ENCODE peak calls at places on chromosomes 16 and 17, in four cellular contexts. C is adrenal gland, Q is testis, G is endothelial cell of umbilical vein. A is an unnamed sample.

GRCh38 chr17:49357516-49357915 is 4.5 kb downstream of the ZNF652 start:
- DNase-seq in C (no peak), Q (no peak), G (no peak), A (no peak)

GRCh38 chr16:57089406-57089805 is 3.0 kb upstream of the CPNE2 start:
- DNase-seq in C (no peak), Q (no peak), G (no peak), A (no peak)

GRCh38 chr17:39823407-39824054 is 40.6 kb downstream of the IKZF3 start:
- DNase-seq in C (no peak), Q (no peak), G (no peak), A (no peak)

GRCh38 chr16:4179020-4179419 is 62.8 kb upstream of the ADCY9 start:
- DNase-seq in C (no peak), Q (no peak), G (no peak), A (no peak)

GRCh38 chr17:79915850-79916430 is 76.7 kb upstream of the CBX4 start:
- DNase-seq in C (no peak), Q (no peak), G (no peak), A (no peak)

GRCh38 chr16:12063435-12063834 is 86.9 kb downstream of the SNX29 start:
- DNase-seq in C (no peak), Q (no peak), G (no peak), A (no peak)

GRCh38 chr17:78665952-78666920 is 89.0 kb upstream of the DNAH17 start:
- DNase-seq in C (no peak), Q (no peak), G (peak; percentile 94), A (no peak)

GRCh38 chr17:59370580-59371299 is 39.3 kb downstream of the YPEL2 start:
- DNase-seq in C (no peak), Q (no peak), G (peak; percentile 28), A (no peak)

GRCh38 chr17:58224315-58224714 is 5.3 kb upstream of the MKS1 start:
- DNase-seq in C (no peak), Q (no peak), G (peak; percentile 4), A (no peak)

GRCh38 chr16:23283571-23283970 is 18.5 kb upstream of the SCNN1B start:
- DNase-seq in C (no peak), Q (no peak), G (no peak), A (no peak)

GRCh38 chr17:71910002-71910401 is 210.8 kb upstream of the SOX9 start:
- DNase-seq in C (no peak), Q (no peak), G (no peak), A (no peak)

GRCh38 chr16:67959930-67960329 is 8.5 kb downstream of the SLC12A4 start:
- DNase-seq in C (no peak), Q (no peak), G (no peak), A (no peak)
- H3K27ac ChIP-seq in C (peak overlapping the region; percentile 3), Q (no peak overlapping the region), G (no peak overlapping the region), A (peak overlapping the region; percentile 63)

DNA sequence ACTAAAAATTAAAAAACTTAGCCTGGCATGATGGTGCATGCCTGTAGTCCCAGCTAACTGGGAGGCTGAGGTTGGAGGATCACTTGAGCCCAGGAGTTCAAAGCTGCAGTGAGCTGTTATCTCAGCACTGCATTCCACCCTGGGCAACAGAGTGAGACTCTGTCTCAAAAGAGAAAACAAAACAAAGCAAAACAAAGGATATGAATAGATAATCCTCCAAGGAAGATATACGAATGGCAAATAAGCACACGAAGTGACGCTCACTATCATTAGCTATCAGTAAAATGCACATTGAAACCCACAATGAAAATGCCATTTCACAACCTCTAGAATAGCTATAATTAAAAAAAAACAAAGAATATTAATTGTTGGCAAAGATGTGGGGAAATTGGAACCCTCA is 386.2 kb upstream of the CCL2 start:
- DNase-seq in C (no peak), Q (no peak), G (no peak), A (peak; percentile 61)
- TF ChIP-seq CTCF in C (no peak), Q (no peak), G (no peak), A (no peak)

GRCh38 chr17:16989230-16989952 is 17.5 kb upstream of the TNFRSF13B start:
- DNase-seq in C (no peak), Q (no peak), G (no peak), A (no peak)
- TF ChIP-seq POLR2A in C (no peak), Q (no peak), G (no peak), A (no peak)

DNA sequence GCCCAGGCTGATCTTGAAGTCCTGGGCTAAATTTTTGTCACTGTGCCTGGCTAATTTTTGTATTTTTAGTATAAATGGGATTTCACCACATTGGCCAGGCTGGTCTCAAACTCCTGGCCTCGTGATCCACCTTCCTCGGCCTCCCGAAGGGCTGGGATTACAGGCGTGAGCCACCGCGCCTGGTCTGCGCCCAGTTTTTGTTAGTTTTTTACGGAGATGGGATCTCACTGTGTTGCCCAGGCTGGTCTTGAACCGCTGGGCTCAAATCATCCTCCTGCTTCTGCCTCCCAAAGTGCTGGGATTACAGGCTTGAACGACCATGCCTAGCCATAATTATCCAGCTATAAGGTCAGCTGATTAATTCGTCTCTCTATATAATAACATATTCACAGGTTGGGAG is 2.7 kb upstream of the CEMP1 start:
- DNase-seq in C (peak; percentile 15), Q (no peak), G (no peak), A (no peak)
- H3K27ac ChIP-seq in C (no peak overlapping the region), Q (no peak overlapping the region), G (no peak overlapping the region), A (no peak overlapping the region)

DNA sequence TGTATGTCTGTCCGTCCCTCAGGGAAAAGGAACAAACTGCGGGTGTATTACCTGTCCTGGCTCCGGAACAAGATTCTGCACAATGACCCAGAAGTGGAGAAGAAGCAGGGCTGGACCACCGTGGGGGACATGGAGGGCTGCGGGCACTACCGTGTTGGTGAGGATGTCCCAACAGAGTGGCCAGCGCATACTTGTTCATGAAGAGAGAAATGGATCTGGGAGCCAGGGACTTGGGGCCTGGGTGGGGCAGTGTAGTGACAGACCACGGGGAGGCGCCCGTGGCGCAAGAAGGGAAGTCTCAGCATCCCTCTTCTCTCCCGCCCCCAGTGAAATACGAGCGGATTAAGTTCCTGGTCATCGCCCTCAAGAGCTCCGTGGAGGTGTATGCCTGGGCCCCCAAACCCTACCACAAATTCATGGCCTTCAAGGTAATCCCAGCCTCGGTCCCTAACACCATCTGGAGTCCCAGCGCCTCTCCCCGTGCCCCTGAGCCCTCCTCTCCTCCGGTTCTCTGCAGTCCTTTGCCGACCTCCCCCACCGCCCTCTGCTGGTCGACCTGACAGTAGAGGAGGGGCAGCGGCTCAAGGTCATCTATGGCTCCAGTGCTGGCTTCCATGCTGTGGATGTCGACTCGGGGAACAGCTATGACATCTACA is 3.5 kb upstream of the C17orf107 start:
- DNase-seq in C (no peak), Q (no peak), G (no peak), A (no peak)
- TF ChIP-seq CTCF in C (no peak), Q (no peak), G (no peak), A (no peak)

GRCh38 chr16:87459027-87459426 is 33.8 kb downstream of the ZCCHC14 start:
- DNase-seq in C (no peak), Q (no peak), G (no peak), A (no peak)

GRCh38 chr16:87460936-87461335 is 31.9 kb downstream of the ZCCHC14 start:
- DNase-seq in C (no peak), Q (no peak), G (no peak), A (no peak)

GRCh38 chr16:87459833-87460232 is 33.0 kb downstream of the ZCCHC14 start:
- DNase-seq in C (no peak), Q (no peak), G (no peak), A (no peak)

GRCh38 chr16:87463722-87464690 is 28.8 kb downstream of the ZCCHC14 start:
- DNase-seq in C (no peak), Q (peak; percentile 42), G (peak; percentile 96), A (no peak)

DNA sequence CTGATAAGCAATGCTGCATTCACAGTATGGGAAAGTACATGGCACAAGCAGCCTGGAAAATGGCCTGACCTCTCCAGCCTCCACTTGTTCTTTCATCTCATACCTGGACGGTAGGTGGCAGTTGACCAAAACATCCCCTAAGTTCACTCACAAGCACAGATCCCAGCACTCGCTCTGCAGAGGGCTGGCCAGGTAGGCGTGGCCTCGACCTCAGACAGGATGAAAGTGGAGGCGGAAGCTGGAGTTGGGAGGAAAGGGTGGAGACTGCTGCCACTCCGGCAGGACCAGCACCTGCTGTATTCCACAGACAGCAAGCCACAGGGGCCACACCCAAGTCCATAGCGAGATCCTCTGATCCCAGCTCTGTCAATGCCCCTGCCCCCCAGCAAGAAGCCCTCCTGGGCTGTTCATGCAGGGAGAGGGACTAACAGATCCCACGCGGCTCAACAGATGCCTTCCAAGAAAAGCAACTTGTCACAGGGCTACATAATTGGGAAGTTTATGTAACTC is 31.3 kb downstream of the ZCCHC14 start:
- DNase-seq in C (peak; percentile 62), Q (peak; percentile 84), G (peak; percentile 77), A (no peak)
- TF ChIP-seq POLR2A in C (peak; percentile 62), Q (no peak), G (no peak), A (no peak)

DNA sequence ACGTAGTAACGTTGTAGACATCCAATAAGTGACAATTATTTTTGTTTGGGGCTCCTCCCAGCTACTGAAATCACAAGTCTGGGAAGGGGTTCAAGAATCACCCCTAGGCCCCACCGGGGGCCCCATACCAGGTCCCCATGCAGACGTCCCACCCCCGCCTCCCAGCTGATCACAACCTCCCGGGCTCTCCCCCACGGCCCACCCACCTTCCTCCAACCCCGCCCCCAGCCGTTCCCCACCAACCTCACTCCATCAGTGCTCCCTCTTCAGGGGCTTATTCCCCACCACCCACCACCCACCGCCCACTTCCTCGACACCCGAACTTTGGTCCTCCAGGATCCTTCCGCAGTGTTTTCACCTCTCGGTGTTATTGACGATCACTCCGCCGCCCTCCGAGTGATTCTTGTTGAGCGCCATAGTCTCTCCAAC is 240 bp downstream of the WBP2 start:
- DNase-seq in C (no peak), Q (no peak), G (no peak), A (no peak)
- H3K27ac ChIP-seq in C (peak overlapping the region; percentile 91), Q (peak overlapping the region; percentile 96), G (peak overlapping the region; percentile 89), A (peak overlapping the region; percentile 98)

GRCh38 chr16:27918755-27919154 is 144.8 kb downstream of the GSG1L start:
- DNase-seq in C (no peak), Q (peak; percentile 30), G (no peak), A (no peak)

GRCh38 chr16:27917953-27918352 is 145.6 kb downstream of the GSG1L start:
- DNase-seq in C (no peak), Q (no peak), G (no peak), A (no peak)

GRCh38 chr16:27922433-27922832 is 141.1 kb downstream of the GSG1L start:
- DNase-seq in C (no peak), Q (no peak), G (no peak), A (no peak)

GRCh38 chr16:27921134-27921533 is 142.4 kb downstream of the GSG1L start:
- DNase-seq in C (no peak), Q (no peak), G (no peak), A (no peak)

DNA sequence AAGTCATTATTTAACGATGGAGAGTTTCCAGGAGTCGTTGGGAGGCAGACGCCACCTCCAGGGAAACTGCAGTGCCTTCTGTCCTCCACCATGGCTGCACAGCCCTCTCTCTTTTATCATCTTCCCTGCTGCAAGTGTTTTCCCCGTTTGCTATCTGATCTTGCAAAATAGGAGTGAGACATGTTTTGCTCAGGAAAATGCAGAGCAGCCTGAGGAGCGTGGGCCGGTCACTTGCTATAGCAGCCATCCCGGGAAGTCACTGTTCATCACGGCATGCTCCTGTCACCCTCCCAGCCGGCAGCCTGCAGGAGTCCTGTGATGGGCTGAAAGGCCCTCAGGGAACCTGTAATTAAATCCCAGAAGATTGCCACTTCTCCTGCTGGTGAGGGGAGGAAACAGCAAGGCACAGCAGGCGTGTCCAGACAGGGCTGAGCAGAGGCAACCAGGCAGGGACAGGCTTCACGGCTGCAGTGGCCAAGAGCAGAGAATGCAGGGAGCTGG is 143.1 kb downstream of the GSG1L start:
- DNase-seq in C (no peak), Q (peak; percentile 18), G (no peak), A (no peak)
- TF ChIP-seq CTCF in C (no peak), Q (no peak), G (peak; percentile 14), A (no peak)

GRCh38 chr16:81088836-81089235 is 7.4 kb downstream of the GCSH start:
- DNase-seq in C (no peak), Q (no peak), G (no peak), A (no peak)
- TF ChIP-seq POLR2A in C (no peak), Q (no peak), G (no peak), A (no peak)

A was measured in vagina.